ENCODE peak calls at places on chromosome 4, in ten cellular contexts. One of them, this sample, is unnamed.

GRCh38 chr4:962231-963208 is 10.8 kb downstream of the DGKQ start:
- DNase-seq in GM23338: no peak
- DNase-seq in esophagus muscularis mucosa: no peak
- DNase-seq in H7: peak
- DNase-seq in amygdala: no peak
- DNase-seq in GM19239: no peak
- DNase-seq in hypothalamus: no peak
- DNase-seq in mesenteric fat pad: no peak
- DNase-seq in AG10803: no peak
- DNase-seq in T47D: no peak
- DNase-seq in this sample: no peak

GRCh38 chr4:116636917-116637316 is 448.5 kb downstream of the TRAM1L1 start:
- DNase-seq in GM23338: no peak
- DNase-seq in esophagus muscularis mucosa: no peak
- DNase-seq in H7: no peak
- DNase-seq in amygdala: no peak
- DNase-seq in GM19239: no peak
- DNase-seq in hypothalamus: no peak
- DNase-seq in mesenteric fat pad: no peak
- DNase-seq in AG10803: no peak
- DNase-seq in T47D: no peak
- DNase-seq in this sample: no peak

GRCh38 chr4:11542952-11543351 is 114.3 kb upstream of the HS3ST1 start:
- DNase-seq in GM23338: no peak
- DNase-seq in esophagus muscularis mucosa: no peak
- DNase-seq in H7: no peak
- DNase-seq in amygdala: no peak
- DNase-seq in GM19239: no peak
- DNase-seq in hypothalamus: no peak
- DNase-seq in mesenteric fat pad: no peak
- DNase-seq in AG10803: no peak
- DNase-seq in T47D: no peak
- DNase-seq in this sample: no peak

GRCh38 chr4:142322996-142323395 is 523.1 kb downstream of the INPP4B start:
- DNase-seq in GM23338: no peak
- DNase-seq in esophagus muscularis mucosa: no peak
- DNase-seq in H7: no peak
- DNase-seq in amygdala: no peak
- DNase-seq in GM19239: no peak
- DNase-seq in hypothalamus: no peak
- DNase-seq in mesenteric fat pad: no peak
- DNase-seq in AG10803: peak
- DNase-seq in T47D: no peak
- DNase-seq in this sample: no peak

GRCh38 chr4:53313510-53313909 is 52.4 kb downstream of the SCFD2 start:
- DNase-seq in GM23338: peak
- DNase-seq in esophagus muscularis mucosa: no peak
- DNase-seq in H7: peak
- DNase-seq in amygdala: no peak
- DNase-seq in GM19239: no peak
- DNase-seq in hypothalamus: no peak
- DNase-seq in mesenteric fat pad: no peak
- DNase-seq in AG10803: peak
- DNase-seq in T47D: peak
- DNase-seq in this sample: no peak

GRCh38 chr4:140427104-140427918 is at the start of gene CLGN:
- DNase-seq in GM23338: peak
- DNase-seq in esophagus muscularis mucosa: no peak
- DNase-seq in H7: peak
- DNase-seq in amygdala: peak
- DNase-seq in GM19239: peak
- DNase-seq in hypothalamus: peak
- DNase-seq in mesenteric fat pad: peak
- DNase-seq in AG10803: peak
- DNase-seq in T47D: peak
- DNase-seq in this sample: peak

GRCh38 chr4:2258091-2259035 is 3.5 kb downstream of the MXD4 start:
- DNase-seq in GM23338: no peak
- DNase-seq in esophagus muscularis mucosa: peak
- DNase-seq in H7: peak
- DNase-seq in amygdala: no peak
- DNase-seq in GM19239: no peak
- DNase-seq in hypothalamus: no peak
- DNase-seq in mesenteric fat pad: peak
- DNase-seq in AG10803: no peak
- DNase-seq in T47D: no peak
- DNase-seq in this sample: no peak

GRCh38 chr4:185508162-185508561 is 27.1 kb downstream of the PDLIM3 start:
- DNase-seq in GM23338: no peak
- DNase-seq in esophagus muscularis mucosa: no peak
- DNase-seq in H7: no peak
- DNase-seq in amygdala: no peak
- DNase-seq in GM19239: no peak
- DNase-seq in hypothalamus: no peak
- DNase-seq in mesenteric fat pad: no peak
- DNase-seq in AG10803: no peak
- DNase-seq in T47D: peak
- DNase-seq in this sample: no peak

GRCh38 chr4:189124149-189124758 is 816.4 kb upstream of the FRG1 start:
- DNase-seq in GM23338: peak
- DNase-seq in esophagus muscularis mucosa: no peak
- DNase-seq in H7: peak
- DNase-seq in amygdala: no peak
- DNase-seq in GM19239: no peak
- DNase-seq in hypothalamus: peak
- DNase-seq in mesenteric fat pad: no peak
- DNase-seq in AG10803: peak
- DNase-seq in T47D: peak
- DNase-seq in this sample: no peak

GRCh38 chr4:158008551-158009218 is 164.1 kb downstream of the GASK1B start:
- DNase-seq in GM23338: no peak
- DNase-seq in esophagus muscularis mucosa: no peak
- DNase-seq in H7: no peak
- DNase-seq in amygdala: no peak
- DNase-seq in GM19239: no peak
- DNase-seq in hypothalamus: no peak
- DNase-seq in mesenteric fat pad: no peak
- DNase-seq in AG10803: peak
- DNase-seq in T47D: no peak
- DNase-seq in this sample: no peak

GRCh38 chr4:147730333-147730732 is 1.6 kb upstream of the ARHGAP10 start:
- DNase-seq in GM23338: peak
- DNase-seq in esophagus muscularis mucosa: no peak
- DNase-seq in H7: peak
- DNase-seq in amygdala: no peak
- DNase-seq in GM19239: no peak
- DNase-seq in hypothalamus: no peak
- DNase-seq in mesenteric fat pad: no peak
- DNase-seq in AG10803: no peak
- DNase-seq in T47D: no peak
- DNase-seq in this sample: no peak

GRCh38 chr4:174380699-174381098 is 97.0 kb downstream of the CEP44 start:
- DNase-seq in GM23338: no peak
- DNase-seq in esophagus muscularis mucosa: no peak
- DNase-seq in H7: no peak
- DNase-seq in amygdala: no peak
- DNase-seq in GM19239: no peak
- DNase-seq in hypothalamus: no peak
- DNase-seq in mesenteric fat pad: no peak
- DNase-seq in AG10803: no peak
- DNase-seq in T47D: no peak
- DNase-seq in this sample: no peak

GRCh38 chr4:154545689-154546088 is 4.5 kb downstream of the PLRG1 start:
- DNase-seq in GM23338: no peak
- DNase-seq in esophagus muscularis mucosa: no peak
- DNase-seq in H7: no peak
- DNase-seq in amygdala: no peak
- DNase-seq in GM19239: no peak
- DNase-seq in hypothalamus: no peak
- DNase-seq in mesenteric fat pad: no peak
- DNase-seq in AG10803: no peak
- DNase-seq in T47D: no peak
- DNase-seq in this sample: no peak

GRCh38 chr4:151117371-151117962 is 18.0 kb downstream of the RPS3A start:
- DNase-seq in GM23338: peak
- DNase-seq in esophagus muscularis mucosa: no peak
- DNase-seq in H7: peak
- DNase-seq in amygdala: peak
- DNase-seq in GM19239: peak
- DNase-seq in hypothalamus: peak
- DNase-seq in mesenteric fat pad: no peak
- DNase-seq in AG10803: peak
- DNase-seq in T47D: peak
- DNase-seq in this sample: peak

GRCh38 chr4:98151145-98151929 is 8.1 kb upstream of the STPG2 start:
- DNase-seq in GM23338: no peak
- DNase-seq in esophagus muscularis mucosa: no peak
- DNase-seq in H7: no peak
- DNase-seq in amygdala: no peak
- DNase-seq in GM19239: no peak
- DNase-seq in hypothalamus: no peak
- DNase-seq in mesenteric fat pad: no peak
- DNase-seq in AG10803: no peak
- DNase-seq in T47D: no peak
- DNase-seq in this sample: no peak

GRCh38 chr4:147704846-147705245 is 20.9 kb upstream of the PRMT9 start:
- DNase-seq in GM23338: no peak
- DNase-seq in esophagus muscularis mucosa: no peak
- DNase-seq in H7: no peak
- DNase-seq in amygdala: no peak
- DNase-seq in GM19239: no peak
- DNase-seq in hypothalamus: no peak
- DNase-seq in mesenteric fat pad: no peak
- DNase-seq in AG10803: no peak
- DNase-seq in T47D: no peak
- DNase-seq in this sample: no peak

GRCh38 chr4:148054275-148054674 is 322.4 kb downstream of the ARHGAP10 start:
- DNase-seq in GM23338: no peak
- DNase-seq in esophagus muscularis mucosa: no peak
- DNase-seq in H7: no peak
- DNase-seq in amygdala: no peak
- DNase-seq in GM19239: no peak
- DNase-seq in hypothalamus: no peak
- DNase-seq in mesenteric fat pad: no peak
- DNase-seq in AG10803: no peak
- DNase-seq in T47D: no peak
- DNase-seq in this sample: no peak

This sample was measured in H1.